ENCODE peak calls at places on chromosomes 7 and 10, in five cellular contexts. J is epithelial cell of esophagus, A is bronchial epithelial cell, F is WERI-Rb-1, O is HCT116. T is an unnamed sample.

GRCh38 chr10:663844-664243 is 25.6 kb downstream of the DIP2C start:
- DNase-seq in J (no peak), A (no peak), F (no peak), O (no peak), T (no peak)

GRCh38 chr10:2525781-2526180 is 541.6 kb upstream of the PFKP start:
- DNase-seq in J (no peak), A (no peak), F (no peak), O (no peak), T (no peak)

GRCh38 chr7:9071160-9071762 is 637.9 kb downstream of the NXPH1 start:
- DNase-seq in J (no peak), A (no peak), F (no peak), O (no peak), T (no peak)

GRCh38 chr10:80390740-80391139 is 17.6 kb upstream of the PRXL2A start:
- DNase-seq in J (no peak), A (no peak), F (no peak), O (no peak), T (no peak)

GRCh38 chr10:52451817-52452216 is 137.7 kb downstream of the DKK1 start:
- DNase-seq in J (peak; percentile 92), A (peak; percentile 96), F (no peak), O (no peak), T (no peak)

GRCh38 chr10:130997267-130998045 is 314.1 kb downstream of the TCERG1L start:
- DNase-seq in J (no peak), A (no peak), F (no peak), O (no peak), T (no peak)

GRCh38 chr7:16739863-16740622 is 13.5 kb upstream of the TSPAN13 start:
- DNase-seq in J (peak; percentile 97), A (peak; percentile 98), F (no peak), O (peak; percentile 24), T (no peak)

GRCh38 chr7:106050002-106050742 is 61.9 kb downstream of the SYPL1 start:
- DNase-seq in J (peak; percentile 88), A (peak; percentile 82), F (peak; percentile 37), O (no peak), T (no peak)

GRCh38 chr7:151954866-151955820 is 1.1 kb upstream of the GALNTL5 start:
- DNase-seq in J (no peak), A (no peak), F (no peak), O (no peak), T (no peak)

GRCh38 chr7:159147246-159147645 is 2.6 kb upstream of the VIPR2 start:
- DNase-seq in J (no peak), A (no peak), F (no peak), O (no peak), T (no peak)

GRCh38 chr7:29539471-29539870 is 24.2 kb upstream of the PRR15 start:
- DNase-seq in J (peak; percentile 63), A (peak; percentile 72), F (no peak), O (no peak), T (no peak)

GRCh38 chr7:28328161-28328560 is 84.2 kb upstream of the CREB5 start:
- DNase-seq in J (peak; percentile 32), A (peak; percentile 52), F (no peak), O (no peak), T (no peak)

DNA sequence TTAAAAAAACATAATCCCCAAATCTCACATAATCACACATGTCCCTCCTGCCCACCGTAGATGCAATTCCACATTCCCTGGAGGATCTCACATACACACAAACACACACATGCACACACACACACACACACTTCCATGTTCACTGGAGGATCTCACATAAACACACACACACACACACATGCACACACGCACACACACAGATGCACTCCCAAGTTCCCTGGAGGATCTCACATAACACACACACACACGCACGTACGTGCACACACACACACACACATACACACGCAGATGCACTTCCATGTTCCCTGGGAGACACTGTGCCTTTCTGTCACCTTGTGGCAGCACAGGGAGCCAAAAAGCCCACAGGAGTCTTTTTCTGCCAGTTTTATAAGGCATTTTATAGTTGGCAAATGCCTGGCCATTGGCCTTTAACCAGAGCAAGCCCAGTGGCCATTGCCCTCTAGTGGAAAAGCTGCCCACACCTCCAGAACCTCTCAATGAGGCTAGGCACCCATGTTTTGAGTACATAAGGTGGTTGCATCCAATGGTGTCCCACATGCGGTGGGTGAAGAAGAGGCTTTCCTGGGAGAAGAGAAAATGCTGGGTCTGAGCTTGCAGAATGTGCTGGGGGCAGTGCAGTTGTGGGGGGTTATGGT is 115.4 kb upstream of the ACBD5 start:
- DNase-seq in J (no peak), A (no peak), F (no peak), O (no peak), T (no peak)
- TF ChIP-seq CTCF in J (no peak), A (peak; percentile 5), F (peak; percentile 25), O (peak; percentile 24), T (no peak)

DNA sequence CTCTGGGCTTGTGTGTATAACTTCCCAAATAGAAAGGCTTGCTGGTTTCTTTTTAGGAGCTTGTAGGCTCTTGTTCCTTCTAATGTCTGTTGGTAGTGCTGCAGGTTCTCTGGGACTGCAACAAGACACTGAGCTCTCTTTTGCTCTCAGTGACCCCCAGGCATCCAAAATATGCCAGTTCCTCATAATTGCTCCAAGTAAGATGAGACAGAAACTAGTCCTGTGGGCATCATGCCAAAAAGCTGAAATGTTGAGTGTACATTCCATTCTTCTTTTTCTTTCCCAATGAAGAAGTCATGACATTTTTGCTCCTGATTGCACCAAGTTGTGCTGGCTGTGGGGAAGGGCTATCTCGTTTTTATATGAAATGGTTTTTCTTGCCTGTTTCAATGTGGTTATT is 7.1 kb upstream of the BTBD16 start:
- DNase-seq in J (peak; percentile 73), A (peak; percentile 53), F (no peak), O (no peak), T (no peak)
- TF ChIP-seq CTCF in J (no peak), A (no peak), F (no peak), O (no peak), T (no peak)

DNA sequence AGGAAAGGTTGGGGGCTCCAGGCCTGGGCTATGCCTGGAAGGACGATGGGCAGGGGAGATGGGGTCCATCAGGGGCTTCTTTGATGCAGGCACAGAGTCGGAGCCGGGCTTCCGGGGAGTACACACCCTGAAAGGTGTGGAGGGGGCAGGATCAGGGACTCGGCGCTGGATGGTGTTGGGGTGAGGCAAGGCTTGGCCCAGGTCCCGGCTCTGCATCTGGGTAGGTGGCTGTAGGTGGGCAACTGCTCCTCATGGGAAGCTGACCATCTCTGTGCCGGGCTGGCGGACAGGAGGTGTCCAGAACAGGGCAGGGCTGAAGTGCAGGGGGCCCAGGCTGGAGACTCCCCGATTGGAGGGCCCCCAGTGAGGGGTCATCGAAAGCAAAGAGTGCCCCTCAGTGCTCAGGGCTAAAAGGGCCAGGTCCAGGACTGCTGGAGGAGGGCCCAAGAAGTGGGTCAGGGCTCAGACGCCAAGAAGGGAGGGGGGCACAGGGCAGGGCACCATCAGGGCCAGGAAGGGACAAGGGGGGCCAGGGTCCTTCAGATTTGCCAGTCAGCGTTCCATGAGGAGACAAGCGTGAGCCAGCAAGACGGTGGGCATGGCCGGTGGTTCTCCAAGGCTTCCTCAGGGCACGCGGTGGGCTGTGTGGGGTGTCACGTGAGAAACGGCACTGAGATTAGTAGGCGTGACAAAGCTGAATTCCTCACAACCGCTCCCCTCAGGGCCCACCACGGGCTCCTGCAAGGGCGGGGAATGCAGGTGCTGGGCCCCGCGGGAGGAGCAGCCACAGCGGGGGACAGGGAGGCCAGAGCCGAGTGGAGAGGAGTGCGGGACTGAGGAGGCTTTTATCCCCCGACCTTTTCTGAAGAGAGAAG is 97.0 kb downstream of the BMS1 start:
- DNase-seq in J (no peak), A (no peak), F (no peak), O (no peak), T (no peak)
- TF ChIP-seq CTCF in J (no peak), A (no peak), F (no peak), O (no peak), T (no peak)

DNA sequence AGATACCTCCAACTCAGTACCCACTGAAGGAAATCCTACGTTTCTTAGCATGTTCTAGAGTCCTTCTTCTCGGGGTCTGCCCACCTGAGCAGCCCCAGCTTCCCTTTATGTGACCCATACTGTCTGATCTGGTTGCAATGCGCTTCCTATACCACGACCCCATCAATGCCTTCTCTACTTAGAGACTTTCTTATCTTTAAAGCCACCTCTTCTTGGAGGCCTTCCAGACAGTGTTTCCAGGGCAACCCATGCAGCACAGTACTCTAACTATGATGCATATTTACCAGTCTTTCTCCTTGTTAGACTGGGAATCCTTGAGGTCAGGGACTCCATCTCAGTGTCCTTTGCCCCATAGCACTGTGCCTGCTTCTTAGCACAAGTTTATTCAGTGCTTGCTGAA is 54.5 kb upstream of the SLF2 start:
- DNase-seq in J (no peak), A (no peak), F (no peak), O (no peak), T (no peak)
- TF ChIP-seq CTCF in J (no peak), A (no peak), F (no peak), O (no peak), T (no peak)

DNA sequence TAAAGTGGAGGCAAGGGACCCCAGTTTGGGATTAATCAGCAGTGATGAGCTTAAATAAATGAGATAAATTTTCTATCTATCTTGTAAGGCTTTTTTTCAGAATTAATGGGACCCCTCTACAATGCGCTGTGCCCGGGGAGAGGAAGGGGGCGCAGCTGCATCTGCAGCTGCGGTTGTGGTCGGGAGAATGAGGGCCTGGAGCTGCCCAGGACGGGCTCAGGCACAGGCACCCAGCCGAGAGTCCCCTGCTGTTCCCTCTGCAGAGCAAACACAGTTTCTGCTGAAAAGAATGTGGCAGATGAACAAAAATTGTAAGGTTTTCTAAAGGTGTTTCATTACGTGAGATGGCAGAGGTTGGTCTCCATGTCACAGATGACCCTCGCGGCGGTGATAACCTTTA is 456.1 kb downstream of the DNAJB6 start:
- DNase-seq in J (no peak), A (no peak), F (no peak), O (no peak), T (no peak)
- TF ChIP-seq CTCF in J (no peak), A (no peak), F (no peak), O (no peak), T (no peak)

DNA sequence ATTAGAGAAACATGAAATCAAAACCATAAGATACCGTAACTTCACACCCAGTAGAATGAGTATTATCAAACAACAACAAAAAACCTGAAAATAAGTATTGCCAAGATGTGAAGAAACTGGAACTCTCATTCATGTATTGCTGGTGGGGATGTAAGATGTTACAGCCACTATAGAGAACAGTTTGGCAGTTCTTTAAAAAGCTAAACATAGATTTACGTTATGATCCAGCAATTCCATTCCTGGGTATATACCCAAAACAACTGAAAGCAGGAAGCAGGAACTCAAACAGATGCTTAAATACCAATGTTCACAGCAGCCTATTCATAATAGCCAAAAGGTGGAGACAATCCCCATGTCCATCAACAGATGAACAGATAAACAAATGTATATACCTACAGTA is 72.5 kb downstream of the NT5C2 start:
- DNase-seq in J (no peak), A (no peak), F (no peak), O (no peak), T (no peak)
- TF ChIP-seq CTCF in J (no peak), A (no peak), F (no peak), O (no peak), T (no peak)